ENCODE peak calls at places on chromosome 10, in eight cellular contexts. S, M, U, O, I, X, F and K are unnamed samples.

GRCh38 chr10:75109459-75109778 is 2.0 kb upstream of the SAMD8 start:
- DNase-seq in S (no peak), M (no peak), U (no peak), O (no peak), I (no peak), X (no peak), F (no peak), K (no peak)

GRCh38 chr10:77301305-77301730 is 336.3 kb downstream of the KCNMA1 start:
- DNase-seq in S (no peak), M (peak), U (no peak), O (no peak), I (no peak), X (no peak), F (no peak), K (peak)

GRCh38 chr10:17075510-17075909 is 54.1 kb downstream of the CUBN start:
- DNase-seq in S (no peak), M (peak), U (no peak), O (no peak), I (no peak), X (peak), F (no peak), K (no peak)

GRCh38 chr10:102220612-102221011 is 5.5 kb upstream of the ELOVL3 start:
- DNase-seq in S (no peak), M (no peak), U (no peak), O (no peak), I (no peak), X (no peak), F (no peak), K (no peak)

GRCh38 chr10:124351481-124352220 is 67.1 kb downstream of the OAT start:
- DNase-seq in S (no peak), M (no peak), U (peak), O (no peak), I (no peak), X (no peak), F (no peak), K (no peak)

GRCh38 chr10:28991326-28991725 is 297.5 kb upstream of the LYZL1 start:
- DNase-seq in S (no peak), M (peak), U (no peak), O (no peak), I (no peak), X (peak), F (no peak), K (no peak)

GRCh38 chr10:126902157-126902556 is 3.1 kb upstream of the DOCK1 start:
- DNase-seq in S (no peak), M (peak), U (no peak), O (no peak), I (no peak), X (peak), F (no peak), K (peak)

GRCh38 chr10:61669849-61670248 is 7.1 kb downstream of the CABCOCO1 start:
- DNase-seq in S (no peak), M (no peak), U (no peak), O (no peak), I (no peak), X (no peak), F (no peak), K (no peak)

GRCh38 chr10:121873236-121873635 is 54.6 kb downstream of the ATE1 start:
- DNase-seq in S (no peak), M (no peak), U (no peak), O (no peak), I (no peak), X (no peak), F (no peak), K (no peak)

GRCh38 chr10:96971324-96971723 is 139.2 kb downstream of the LCOR start:
- DNase-seq in S (no peak), M (no peak), U (no peak), O (no peak), I (no peak), X (no peak), F (no peak), K (no peak)

GRCh38 chr10:93600446-93600860 is 582 bp downstream of the RBP4 start:
- DNase-seq in S (no peak), M (no peak), U (peak), O (no peak), I (no peak), X (no peak), F (no peak), K (no peak)

GRCh38 chr10:123417414-123417813 is 248.7 kb upstream of the GPR26 start:
- DNase-seq in S (no peak), M (no peak), U (no peak), O (no peak), I (no peak), X (no peak), F (no peak), K (no peak)

GRCh38 chr10:35614312-35614711 is 9.2 kb downstream of the GJD4 start:
- DNase-seq in S (no peak), M (no peak), U (no peak), O (no peak), I (no peak), X (no peak), F (no peak), K (no peak)

GRCh38 chr10:59817806-59818205 is 64.6 kb upstream of the MRLN start:
- DNase-seq in S (no peak), M (peak), U (no peak), O (no peak), I (no peak), X (no peak), F (no peak), K (no peak)

GRCh38 chr10:116195583-116195982 is 77.4 kb downstream of the GFRA1 start:
- DNase-seq in S (no peak), M (no peak), U (no peak), O (no peak), I (no peak), X (no peak), F (no peak), K (no peak)

GRCh38 chr10:18179901-18180300 is 39.7 kb downstream of the CACNB2 start:
- DNase-seq in S (no peak), M (peak), U (no peak), O (no peak), I (no peak), X (no peak), F (no peak), K (no peak)

GRCh38 chr10:110042181-110042580 is 34.4 kb downstream of the ADD3 start:
- DNase-seq in S (no peak), M (peak), U (no peak), O (no peak), I (no peak), X (peak), F (no peak), K (peak)

GRCh38 chr10:17144757-17145156 is 15.1 kb upstream of the CUBN start:
- DNase-seq in S (peak), M (peak), U (no peak), O (no peak), I (no peak), X (no peak), F (no peak), K (no peak)

GRCh38 chr10:58360412-58361004 is 24.7 kb upstream of the TFAM start:
- DNase-seq in S (no peak), M (no peak), U (no peak), O (no peak), I (no peak), X (no peak), F (no peak), K (no peak)

GRCh38 chr10:101902032-101902799 is 58.6 kb upstream of the KCNIP2 start:
- DNase-seq in S (no peak), M (no peak), U (peak), O (no peak), I (no peak), X (no peak), F (no peak), K (no peak)

GRCh38 chr10:52353960-52354394 is 39.9 kb downstream of the DKK1 start:
- DNase-seq in S (no peak), M (no peak), U (no peak), O (no peak), I (no peak), X (no peak), F (no peak), K (no peak)

GRCh38 chr10:28678687-28679457 is 1.6 kb downstream of the BAMBI start:
- DNase-seq in S (no peak), M (peak), U (no peak), O (no peak), I (no peak), X (no peak), F (no peak), K (no peak)

GRCh38 chr10:60384006-60384405 is 5.7 kb downstream of the ANK3 start:
- DNase-seq in S (no peak), M (peak), U (no peak), O (no peak), I (no peak), X (no peak), F (no peak), K (no peak)

GRCh38 chr10:69318997-69319727 is 40.9 kb downstream of the HK1 start:
- DNase-seq in S (peak), M (peak), U (no peak), O (peak), I (no peak), X (peak), F (peak), K (peak)

GRCh38 chr10:66025186-66025585 is 900.6 kb upstream of the LRRTM3 start:
- DNase-seq in S (no peak), M (no peak), U (no peak), O (no peak), I (no peak), X (no peak), F (no peak), K (no peak)

GRCh38 chr10:74593470-74593869 is 232.9 kb upstream of the KAT6B start:
- DNase-seq in S (peak), M (peak), U (no peak), O (no peak), I (no peak), X (no peak), F (no peak), K (no peak)

GRCh38 chr10:51321968-51322367 is 247.7 kb downstream of the PRKG1 start:
- DNase-seq in S (no peak), M (no peak), U (no peak), O (no peak), I (no peak), X (no peak), F (no peak), K (no peak)

GRCh38 chr10:497898-498451 is 191.5 kb downstream of the DIP2C start:
- DNase-seq in S (no peak), M (no peak), U (no peak), O (no peak), I (no peak), X (no peak), F (no peak), K (no peak)

GRCh38 chr10:50600286-50600685 is 23.5 kb downstream of the SGMS1 start:
- DNase-seq in S (no peak), M (no peak), U (no peak), O (no peak), I (no peak), X (peak), F (no peak), K (no peak)

GRCh38 chr10:130174343-130174742 is 38.2 kb downstream of the GLRX3 start:
- DNase-seq in S (peak), M (no peak), U (no peak), O (no peak), I (no peak), X (no peak), F (no peak), K (no peak)

GRCh38 chr10:104337985-104338735 is at the start of gene ITPRIP:
- DNase-seq in S (peak), M (peak), U (peak), O (peak), I (no peak), X (peak), F (peak), K (peak)

GRCh38 chr10:14653271-14654161 is 121.2 kb downstream of the FAM107B start:
- DNase-seq in S (peak), M (peak), U (peak), O (no peak), I (no peak), X (peak), F (peak), K (peak)

GRCh38 chr10:98104125-98104524 is 30.3 kb upstream of the R3HCC1L start:
- DNase-seq in S (no peak), M (no peak), U (no peak), O (no peak), I (no peak), X (no peak), F (no peak), K (no peak)